ENCODE peak calls at places on chromosomes 11 and 22, in seven cellular contexts. L is IMR-90, D is neuronal stem cell, R is H1, A is trophoblast cell, K is H9, T is mesenchymal stem cell. W is an unnamed sample.
A peak's percentile ranks its signal among the peaks of the same experiment; 100 is the strongest.

GRCh38 chr11:128453444-128454336 is 133.7 kb downstream of the ETS1 start:
- DNase-seq in L (peak; percentile 99), D (no peak), R (no peak), A (no peak), K (no peak), T (peak; percentile 93), W (no peak)

GRCh38 chr11:126265801-126266200 is 2.9 kb downstream of the SRPRA start:
- DNase-seq in L (peak; percentile 11), D (no peak), R (no peak), A (peak; percentile 79), K (no peak), T (no peak), W (peak; percentile 23)

GRCh38 chr22:43310311-43310710 is 32.9 kb downstream of the SCUBE1 start:
- DNase-seq in L (no peak), D (no peak), R (no peak), A (no peak), K (no peak), T (no peak), W (no peak)

GRCh38 chr11:83608571-83608970 is 322.4 kb upstream of the CCDC90B start:
- DNase-seq in L (no peak), D (no peak), R (no peak), A (no peak), K (no peak), T (no peak), W (no peak)

GRCh38 chr11:82754410-82754809 is 20.7 kb upstream of the FAM181B start:
- DNase-seq in L (no peak), D (no peak), R (no peak), A (no peak), K (no peak), T (no peak), W (no peak)

GRCh38 chr22:39215430-39216142 is 29.2 kb downstream of the PDGFB start:
- DNase-seq in L (no peak), D (no peak), R (peak; percentile 67), A (no peak), K (peak; percentile 71), T (no peak), W (peak; percentile 64)

GRCh38 chr11:83070044-83070877 is 1.4 kb downstream of the RAB30 start:
- DNase-seq in L (peak; percentile 60), D (peak; percentile 26), R (no peak), A (peak; percentile 36), K (peak; percentile 40), T (peak; percentile 57), W (peak; percentile 85)

GRCh38 chr11:72534859-72535547 is 100.7 kb upstream of the CLPB start:
- DNase-seq in L (no peak), D (no peak), R (no peak), A (no peak), K (peak; percentile 55), T (peak; percentile 7), W (peak; percentile 89)

GRCh38 chr11:88508808-88509581 is 171.5 kb upstream of the CTSC start:
- DNase-seq in L (no peak), D (no peak), R (peak; percentile 57), A (no peak), K (peak; percentile 69), T (peak; percentile 49), W (peak; percentile 69)

GRCh38 chr11:76768091-76769047 is 14.8 kb upstream of the TSKU start:
- DNase-seq in L (no peak), D (no peak), R (no peak), A (no peak), K (no peak), T (peak; percentile 42), W (peak; percentile 87)

GRCh38 chr11:114162719-114163123 is 103.2 kb downstream of the ZBTB16 start:
- DNase-seq in L (peak; percentile 94), D (no peak), R (no peak), A (peak; percentile 53), K (no peak), T (peak; percentile 99), W (no peak)

GRCh38 chr11:65278351-65278750 is 16.6 kb downstream of the POLA2 start:
- DNase-seq in L (no peak), D (no peak), R (no peak), A (no peak), K (no peak), T (no peak), W (peak; percentile 55)

GRCh38 chr11:11288972-11289616 is 64.0 kb downstream of the CSNK2A3 start:
- DNase-seq in L (no peak), D (no peak), R (no peak), A (no peak), K (no peak), T (no peak), W (no peak)

GRCh38 chr11:130613396-130613795 is 165.0 kb downstream of the ADAMTS15 start:
- DNase-seq in L (no peak), D (no peak), R (no peak), A (no peak), K (no peak), T (no peak), W (no peak)

GRCh38 chr22:22909605-22910271 is 22.1 kb downstream of the IGLL5 start:
- DNase-seq in L (no peak), D (no peak), R (no peak), A (no peak), K (no peak), T (no peak), W (no peak)

GRCh38 chr11:68066742-68067141 is 27.9 kb downstream of the TCIRG1 start:
- DNase-seq in L (no peak), D (no peak), R (no peak), A (no peak), K (no peak), T (no peak), W (no peak)

GRCh38 chr22:43185860-43186261 is 1.1 kb downstream of the TTLL12 start:
- DNase-seq in L (peak; percentile 23), D (no peak), R (no peak), A (no peak), K (no peak), T (peak; percentile 52), W (peak; percentile 14)

GRCh38 chr22:46933526-46933925 is 171.1 kb downstream of the TBC1D22A start:
- DNase-seq in L (no peak), D (no peak), R (peak; percentile 31), A (no peak), K (no peak), T (no peak), W (no peak)

GRCh38 chr11:27557223-27557622 is 50.7 kb upstream of the LIN7C start:
- DNase-seq in L (peak; percentile 73), D (no peak), R (no peak), A (no peak), K (no peak), T (no peak), W (no peak)

GRCh38 chr11:6458352-6458751 is 15.4 kb downstream of the TRIM3 start:
- DNase-seq in L (no peak), D (no peak), R (no peak), A (no peak), K (no peak), T (no peak), W (no peak)

GRCh38 chr11:117511483-117511934 is 183.9 kb downstream of the CEP164 start:
- DNase-seq in L (no peak), D (no peak), R (no peak), A (peak; percentile 81), K (no peak), T (no peak), W (no peak)
- H2BK5ac ChIP-seq in L (no peak overlapping the region), D (peak overlapping the region; percentile 1), R (peak overlapping the region; percentile 63), A (no peak overlapping the region), K (no peak overlapping the region), T (no peak overlapping the region), W (peak overlapping the region; percentile 68)

DNA sequence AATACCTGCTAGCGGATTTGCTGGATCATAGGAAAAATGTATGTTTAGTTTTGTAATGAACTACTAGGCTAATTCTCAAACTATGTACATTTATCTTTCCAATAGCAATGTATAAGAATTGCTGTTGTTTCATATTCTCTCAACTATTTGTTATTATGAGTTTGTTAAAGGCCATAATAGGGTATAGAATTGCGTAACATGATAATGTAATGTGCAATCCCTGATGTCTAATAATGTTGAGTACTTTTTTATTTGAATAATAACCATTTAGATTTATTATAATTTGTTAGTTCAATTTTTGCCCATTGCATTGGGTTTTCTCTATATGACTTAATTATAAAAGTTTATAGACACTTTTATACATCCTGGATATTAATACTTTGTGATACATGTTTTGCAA is 801.6 kb downstream of the LUZP2 start:
- DNase-seq in L (no peak), D (no peak), R (no peak), A (no peak), K (no peak), T (no peak), W (no peak)
- H3K4me2 ChIP-seq in L (no peak overlapping the region), D (no peak overlapping the region), R (no peak overlapping the region), A (no peak overlapping the region), K (no peak overlapping the region), T (no peak overlapping the region), W (no peak overlapping the region)

GRCh38 chr22:32819120-32819519 is 17.6 kb downstream of the TIMP3 start:
- DNase-seq in L (no peak), D (no peak), R (no peak), A (no peak), K (no peak), T (no peak), W (no peak)

GRCh38 chr22:32818446-32819115 is 17.1 kb downstream of the TIMP3 start:
- DNase-seq in L (no peak), D (no peak), R (no peak), A (peak; percentile 69), K (no peak), T (no peak), W (peak; percentile 75)

GRCh38 chr22:32815059-32815458 is 13.6 kb downstream of the TIMP3 start:
- DNase-seq in L (no peak), D (no peak), R (no peak), A (no peak), K (no peak), T (no peak), W (no peak)

GRCh38 chr22:32815943-32816342 is 14.4 kb downstream of the TIMP3 start:
- DNase-seq in L (no peak), D (no peak), R (no peak), A (no peak), K (no peak), T (no peak), W (no peak)

GRCh38 chr22:32817137-32817536 is 15.6 kb downstream of the TIMP3 start:
- DNase-seq in L (no peak), D (no peak), R (no peak), A (no peak), K (no peak), T (no peak), W (no peak)
- H2BK5ac ChIP-seq in L (no peak overlapping the region), D (no peak overlapping the region), R (no peak overlapping the region), A (no peak overlapping the region), K (no peak overlapping the region), T (no peak overlapping the region), W (no peak overlapping the region)

DNA sequence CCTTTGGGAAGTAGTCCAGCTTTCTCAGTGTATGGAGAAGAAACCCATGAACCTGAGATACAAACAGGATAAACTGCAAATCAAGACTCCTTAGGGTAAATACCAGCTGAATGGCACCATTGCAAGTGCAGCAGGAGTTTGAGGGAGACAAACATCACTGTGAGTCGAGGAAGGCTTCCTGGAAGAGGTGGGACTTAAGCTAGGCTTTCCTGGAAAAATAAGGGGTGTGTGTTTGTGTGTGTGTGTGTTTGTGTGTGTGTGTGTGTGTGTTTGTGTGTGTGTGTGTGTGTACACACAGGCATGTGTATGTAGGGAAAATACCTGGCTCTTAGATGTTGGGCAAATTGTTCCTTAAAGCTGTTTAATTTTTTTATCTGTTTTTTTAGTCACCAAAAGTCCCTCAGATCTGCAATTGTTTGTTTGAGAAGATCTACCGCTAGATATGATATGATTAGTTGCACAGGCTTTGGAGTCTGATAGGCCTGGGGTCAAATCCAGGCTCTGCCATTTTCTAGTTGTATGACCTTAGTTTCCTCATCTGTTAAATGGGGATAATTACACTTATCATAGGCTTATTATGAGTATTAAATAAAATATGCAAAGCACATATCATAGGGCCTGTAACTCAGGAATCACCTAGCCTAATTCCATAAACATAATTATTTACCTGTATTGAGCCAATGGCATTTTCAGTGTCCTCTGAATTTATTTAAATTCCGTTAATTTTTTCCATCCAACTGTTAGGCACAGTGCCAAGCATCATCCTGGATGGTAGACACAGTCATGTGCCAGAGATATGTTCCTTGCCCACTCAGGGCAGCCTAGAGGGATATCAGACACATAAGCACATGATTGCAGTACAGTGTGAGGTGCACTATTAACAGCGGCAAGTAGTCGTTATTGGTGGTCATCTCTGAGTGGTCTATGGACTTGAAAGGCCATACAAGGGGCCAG is 85.6 kb upstream of the EED start:
- DNase-seq in L (no peak), D (no peak), R (no peak), A (no peak), K (no peak), T (no peak), W (no peak)
- H3K4me2 ChIP-seq in L (no peak overlapping the region), D (no peak overlapping the region), R (no peak overlapping the region), A (no peak overlapping the region), K (no peak overlapping the region), T (no peak overlapping the region), W (no peak overlapping the region)